ENCODE peak calls at places on chromosomes 5 and 9, in seven cellular contexts. M is ELR; V is kidney tubule cell; E is T-helper 2 cell; D is NCI-H446 treated with DMSO at 0.1 percent for 48 hours; S is activated naive CD8-positive, alpha-beta T cell treated with anti-CD3 and anti-CD28 coated beads, Interleukin-2, amount 50 U/mL, for 24 hours; B is ecto neural progenitor cell. H is an unnamed sample.
A peak's percentile ranks its signal among the peaks of the same experiment; 100 is the strongest.

GRCh38 chr9:34125681-34126206 is 754 bp downstream of the DCAF12 start:
- DNase-seq in M (peak; percentile 83), V (peak; percentile 61), E (no peak), D (no peak), S (peak; percentile 11), B (peak; percentile 54), H (no peak)

GRCh38 chr5:16628376-16628775 is 11.6 kb upstream of the RETREG1 start:
- DNase-seq in M (no peak), V (no peak), E (no peak), D (peak; percentile 25), S (no peak), B (no peak), H (no peak)

GRCh38 chr9:76415731-76416130 is 21.5 kb upstream of the RFK start:
- DNase-seq in M (no peak), V (peak; percentile 23), E (no peak), D (no peak), S (no peak), B (no peak), H (no peak)

GRCh38 chr9:35691757-35692301 is 2.1 kb upstream of the TPM2 start:
- DNase-seq in M (no peak), V (no peak), E (no peak), D (no peak), S (no peak), B (no peak), H (no peak)

GRCh38 chr9:98967257-98967656 is 23.6 kb downstream of the COL15A1 start:
- DNase-seq in M (no peak), V (no peak), E (no peak), D (no peak), S (no peak), B (no peak), H (no peak)

GRCh38 chr9:1049641-1050040 is 516 bp upstream of the DMRT2 start:
- DNase-seq in M (no peak), V (peak; percentile 14), E (peak; percentile 35), D (no peak), S (no peak), B (no peak), H (no peak)

GRCh38 chr5:1204693-1205242 is 3.4 kb downstream of the SLC6A19 start:
- DNase-seq in M (peak; percentile 31), V (peak; percentile 42), E (no peak), D (no peak), S (no peak), B (peak; percentile 73), H (no peak)

GRCh38 chr9:129619787-129620668 is 873 bp downstream of the C9orf50 start:
- DNase-seq in M (peak; percentile 68), V (no peak), E (no peak), D (no peak), S (peak; percentile 27), B (peak; percentile 76), H (no peak)

GRCh38 chr5:52943808-52944207 is 45.3 kb upstream of the ITGA2 start:
- DNase-seq in M (no peak), V (no peak), E (no peak), D (no peak), S (no peak), B (no peak), H (no peak)

GRCh38 chr9:91896513-91897121 is 53.4 kb downstream of the ROR2 start:
- DNase-seq in M (no peak), V (peak; percentile 79), E (no peak), D (no peak), S (no peak), B (no peak), H (no peak)

GRCh38 chr9:3698531-3698930 is 172.7 kb upstream of the RFX3 start:
- DNase-seq in M (no peak), V (no peak), E (no peak), D (no peak), S (no peak), B (no peak), H (no peak)

GRCh38 chr9:127290666-127291065 is 26.1 kb downstream of the GARNL3 start:
- DNase-seq in M (no peak), V (no peak), E (no peak), D (peak; percentile 53), S (no peak), B (no peak), H (no peak)

GRCh38 chr5:156474251-156474650 is 147.3 kb downstream of the SGCD start:
- DNase-seq in M (no peak), V (peak; percentile 32), E (no peak), D (peak; percentile 95), S (no peak), B (no peak), H (no peak)

GRCh38 chr5:54159153-54159836 is 151.1 kb downstream of the ARL15 start:
- DNase-seq in M (peak; percentile 72), V (peak; percentile 51), E (no peak), D (no peak), S (no peak), B (no peak), H (no peak)

GRCh38 chr5:34621280-34622045 is 34.7 kb upstream of the RAI14 start:
- DNase-seq in M (no peak), V (no peak), E (no peak), D (no peak), S (peak; percentile 5), B (no peak), H (no peak)

GRCh38 chr5:40198736-40199135 is 481.0 kb upstream of the PTGER4 start:
- DNase-seq in M (peak; percentile 24), V (peak; percentile 39), E (no peak), D (no peak), S (no peak), B (no peak), H (no peak)

GRCh38 chr9:133787749-133788015 is 49.5 kb upstream of the SARDH start:
- DNase-seq in M (peak; percentile 25), V (no peak), E (no peak), D (no peak), S (peak; percentile 16), B (peak; percentile 81), H (no peak)

GRCh38 chr9:98383758-98384157 is 128.3 kb upstream of the TBC1D2 start:
- DNase-seq in M (peak; percentile 30), V (no peak), E (no peak), D (no peak), S (no peak), B (no peak), H (no peak)

GRCh38 chr9:136992819-136993369 is 672 bp downstream of the PAXX start:
- DNase-seq in M (no peak), V (no peak), E (no peak), D (no peak), S (no peak), B (no peak), H (no peak)

GRCh38 chr5:61496406-61497307 is 164.6 kb downstream of the ZSWIM6 start:
- DNase-seq in M (no peak), V (no peak), E (no peak), D (peak; percentile 66), S (no peak), B (no peak), H (no peak)

GRCh38 chr9:124291801-124292396 is 34.1 kb downstream of the NEK6 start:
- DNase-seq in M (no peak), V (no peak), E (peak; percentile 63), D (no peak), S (peak; percentile 80), B (no peak), H (no peak)

GRCh38 chr5:1780621-1780945 is 19.1 kb downstream of the MRPL36 start:
- DNase-seq in M (no peak), V (no peak), E (no peak), D (no peak), S (no peak), B (no peak), H (no peak)

GRCh38 chr5:40797273-40798011 is 732 bp downstream of the PRKAA1 start:
- DNase-seq in M (peak; percentile 87), V (peak; percentile 76), E (peak; percentile 88), D (peak; percentile 63), S (peak; percentile 80), B (peak; percentile 87), H (peak; percentile 83)

GRCh38 chr5:15737036-15737821 is 237.2 kb downstream of the FBXL7 start:
- DNase-seq in M (no peak), V (no peak), E (no peak), D (no peak), S (no peak), B (no peak), H (no peak)

GRCh38 chr9:18759836-18760235 is 273.2 kb downstream of the SAXO1 start:
- DNase-seq in M (no peak), V (no peak), E (no peak), D (no peak), S (no peak), B (no peak), H (no peak)

GRCh38 chr5:40649493-40650030 is 30.2 kb upstream of the PTGER4 start:
- DNase-seq in M (no peak), V (no peak), E (peak; percentile 67), D (no peak), S (no peak), B (no peak), H (no peak)

GRCh38 chr9:9747787-9748186 is 865.0 kb downstream of the PTPRD start:
- DNase-seq in M (no peak), V (peak; percentile 87), E (no peak), D (no peak), S (no peak), B (no peak), H (no peak)

GRCh38 chr5:148542812-148543211 is 111.5 kb downstream of the HTR4 start:
- DNase-seq in M (peak; percentile 42), V (no peak), E (no peak), D (no peak), S (no peak), B (no peak), H (no peak)